ENCODE peak calls at places on chromosomes 12 and 14, in six cellular contexts. S, U, M, H, J and N are unnamed samples.

GRCh38 chr12:24045816-24046257 is 96.4 kb upstream of the SOX5 start:
- DNase-seq in S (no peak), U (no peak), M (no peak), H (no peak), J (no peak), N (peak; percentile 96)

GRCh38 chr12:64990991-64991570 is 130.0 kb downstream of the WIF1 start:
- DNase-seq in S (no peak), U (no peak), M (no peak), H (no peak), J (no peak), N (no peak)

GRCh38 chr12:52258335-52258901 is 16.0 kb upstream of the KRT86 start:
- DNase-seq in S (no peak), U (no peak), M (peak; percentile 56), H (no peak), J (no peak), N (no peak)

GRCh38 chr12:110863161-110863560 is 16.4 kb downstream of the CCDC63 start:
- DNase-seq in S (no peak), U (no peak), M (no peak), H (no peak), J (no peak), N (no peak)

GRCh38 chr14:63650336-63650952 is 8.8 kb upstream of the WDR89 start:
- DNase-seq in S (no peak), U (no peak), M (no peak), H (no peak), J (no peak), N (no peak)

GRCh38 chr12:124510301-124510970 is 57.0 kb downstream of the NCOR2 start:
- DNase-seq in S (no peak), U (no peak), M (no peak), H (peak; percentile 45), J (peak; percentile 52), N (peak; percentile 60)

GRCh38 chr12:21773263-21773741 is 1.2 kb downstream of the KCNJ8 start:
- DNase-seq in S (no peak), U (peak; percentile 70), M (peak; percentile 87), H (peak; percentile 56), J (peak; percentile 25), N (peak; percentile 5)

GRCh38 chr14:66539034-66539433 is 31.1 kb downstream of the GPHN start:
- DNase-seq in S (no peak), U (no peak), M (no peak), H (no peak), J (no peak), N (no peak)

GRCh38 chr12:12902036-12902435 is 10.7 kb downstream of the GPRC5A start:
- DNase-seq in S (peak; percentile 58), U (no peak), M (no peak), H (no peak), J (no peak), N (peak; percentile 75)

GRCh38 chr14:96051231-96051630 is 12.1 kb downstream of the C14orf132 start:
- DNase-seq in S (no peak), U (no peak), M (no peak), H (no peak), J (no peak), N (no peak)

GRCh38 chr12:56900583-56900982 is 33.6 kb downstream of the SDR9C7 start:
- DNase-seq in S (peak; percentile 64), U (no peak), M (no peak), H (peak; percentile 79), J (no peak), N (peak; percentile 97)

GRCh38 chr14:103296987-103297386 is 37.0 kb upstream of the EIF5 start:
- DNase-seq in S (no peak), U (no peak), M (no peak), H (peak; percentile 38), J (no peak), N (no peak)

GRCh38 chr12:127038152-127038551 is 1228.8 kb upstream of the TMEM132C start:
- DNase-seq in S (no peak), U (no peak), M (no peak), H (no peak), J (no peak), N (no peak)

GRCh38 chr12:21675096-21675495 is 17.5 kb upstream of the LDHB start:
- DNase-seq in S (no peak), U (no peak), M (no peak), H (no peak), J (no peak), N (no peak)

GRCh38 chr12:89343127-89343526 is 9.2 kb downstream of the DUSP6 start:
- DNase-seq in S (no peak), U (peak; percentile 68), M (no peak), H (no peak), J (no peak), N (no peak)

GRCh38 chr14:59566281-59566680 is 10.3 kb downstream of the CCDC175 start:
- DNase-seq in S (no peak), U (no peak), M (no peak), H (no peak), J (peak; percentile 30), N (no peak)

GRCh38 chr14:20278414-20278813 is 27.3 kb downstream of the TTC5 start:
- DNase-seq in S (peak; percentile 9), U (no peak), M (peak; percentile 50), H (no peak), J (no peak), N (peak; percentile 30)

DNA sequence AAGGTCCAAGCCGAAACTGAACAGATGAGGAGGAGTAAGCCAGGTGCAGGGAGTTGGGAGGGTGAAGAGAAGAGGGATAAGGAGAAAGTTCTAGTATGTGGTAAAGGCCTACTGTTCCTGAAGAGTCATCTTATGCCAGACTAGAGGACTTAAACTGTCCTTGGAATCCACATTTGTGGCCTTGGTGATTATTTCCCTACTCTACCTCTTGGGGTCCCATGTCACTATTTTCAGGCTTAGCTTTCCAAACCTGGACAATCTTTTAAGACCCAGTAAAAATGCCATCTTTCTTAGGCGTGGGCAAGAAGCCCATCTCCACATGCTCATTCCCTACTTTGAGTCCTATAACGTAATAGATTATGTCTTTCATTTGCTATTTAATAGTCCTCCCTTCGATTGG is 40.1 kb upstream of the CRY1 start:
- DNase-seq in S (no peak), U (no peak), M (no peak), H (no peak), J (no peak), N (no peak)
- TF ChIP-seq CTCF in S (no peak), U (no peak), M (no peak), H (peak; percentile 13), J (no peak), N (no peak)

GRCh38 chr12:132266802-132267201 is 62.6 kb downstream of the GALNT9 start:
- DNase-seq in S (no peak), U (no peak), M (no peak), H (no peak), J (no peak), N (no peak)
- TF ChIP-seq CTCF in S (no peak), U (no peak), M (no peak), H (no peak), J (no peak), N (no peak)

GRCh38 chr14:91155626-91156089 is 41.8 kb downstream of the DGLUCY start:
- DNase-seq in S (no peak), U (no peak), M (no peak), H (no peak), J (peak; percentile 45), N (no peak)
- TF ChIP-seq CTCF in S (no peak), U (no peak), M (peak; percentile 17), H (no peak), J (no peak), N (no peak)

DNA sequence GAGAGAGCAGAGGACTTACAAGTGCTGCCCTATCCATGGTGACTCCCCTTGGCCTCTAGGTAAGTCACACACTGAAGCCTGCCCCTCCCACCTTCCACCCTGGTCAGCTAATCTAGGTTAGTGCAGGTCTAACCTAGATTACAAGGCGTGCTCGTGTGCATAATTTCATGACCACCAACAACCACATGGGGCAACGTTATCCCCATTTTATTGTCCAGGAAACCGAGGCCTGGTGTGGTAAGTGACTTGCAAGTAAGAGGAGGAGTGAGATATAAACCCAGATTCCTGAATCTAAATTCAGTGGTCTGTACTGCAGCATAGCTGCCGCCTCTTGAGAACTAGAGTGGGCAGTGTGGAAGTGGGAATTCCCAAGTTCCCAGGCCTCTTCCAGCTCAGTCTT is 171.1 kb downstream of the DAD1 start:
- DNase-seq in S (no peak), U (no peak), M (no peak), H (no peak), J (no peak), N (no peak)
- TF ChIP-seq CTCF in S (no peak), U (no peak), M (no peak), H (no peak), J (no peak), N (no peak)

GRCh38 chr12:116339800-116340371 is 62.4 kb upstream of the MED13L start:
- DNase-seq in S (no peak), U (no peak), M (no peak), H (no peak), J (no peak), N (no peak)

GRCh38 chr12:116338064-116338872 is 60.8 kb upstream of the MED13L start:
- DNase-seq in S (no peak), U (no peak), M (no peak), H (no peak), J (no peak), N (no peak)

GRCh38 chr12:116336542-116337065 is 59.1 kb upstream of the MED13L start:
- DNase-seq in S (no peak), U (no peak), M (no peak), H (peak; percentile 70), J (no peak), N (no peak)

GRCh38 chr12:116339062-116339461 is 61.6 kb upstream of the MED13L start:
- DNase-seq in S (no peak), U (no peak), M (no peak), H (no peak), J (no peak), N (no peak)

DNA sequence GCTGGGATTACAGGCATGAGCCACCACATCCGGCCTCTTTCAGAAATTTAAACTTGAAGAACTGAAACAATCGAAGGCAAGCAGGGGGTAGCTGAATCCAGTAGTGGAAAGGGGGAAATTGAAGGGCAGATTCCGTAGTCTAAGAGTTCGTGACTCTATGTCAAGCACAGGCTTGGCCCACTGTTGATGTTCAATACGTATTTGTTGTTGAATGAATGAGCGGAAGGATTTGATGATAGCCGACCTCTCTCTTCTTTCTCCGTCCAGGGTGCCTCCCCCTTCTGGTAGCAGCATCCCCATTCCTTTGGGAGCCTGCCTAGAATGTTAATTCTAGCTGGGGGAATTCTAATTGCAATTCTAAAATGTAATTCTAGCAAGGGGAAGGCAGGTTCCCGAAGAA is 59.8 kb upstream of the MED13L start:
- DNase-seq in S (no peak), U (no peak), M (no peak), H (no peak), J (no peak), N (no peak)
- TF ChIP-seq CTCF in S (no peak), U (no peak), M (no peak), H (no peak), J (no peak), N (no peak)

GRCh38 chr12:78470354-78471195 is 394.0 kb upstream of the SYT1 start:
- DNase-seq in S (peak; percentile 15), U (no peak), M (peak; percentile 61), H (peak; percentile 64), J (peak; percentile 34), N (peak; percentile 62)
- TF ChIP-seq CTCF in S (peak; percentile 42), U (peak; percentile 36), M (peak; percentile 87), H (peak; percentile 67), J (peak; percentile 18), N (peak; percentile 54)

DNA sequence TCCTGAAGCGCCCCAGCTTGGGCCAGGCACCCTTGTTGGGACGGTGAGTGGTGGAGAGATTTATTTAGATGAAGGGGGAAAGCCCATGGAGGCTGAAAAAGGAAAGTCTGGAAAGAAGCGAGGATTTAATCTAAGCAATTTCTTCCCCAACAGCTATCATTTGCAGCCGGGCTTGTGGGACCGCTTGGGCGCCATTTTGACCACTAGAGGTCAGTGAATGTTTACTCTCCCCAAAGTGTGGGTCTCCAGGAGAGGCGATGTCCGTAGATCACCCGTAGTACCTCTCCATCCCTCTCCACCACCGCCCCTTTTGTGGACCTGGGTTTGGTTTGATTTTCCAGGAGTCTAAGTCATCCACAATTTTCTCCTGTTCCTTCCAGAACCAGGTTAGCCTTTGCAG is 91.2 kb upstream of the PARP11 start:
- DNase-seq in S (peak; percentile 8), U (no peak), M (no peak), H (peak; percentile 23), J (no peak), N (peak; percentile 19)
- TF ChIP-seq CTCF in S (no peak), U (peak; percentile 61), M (peak; percentile 43), H (no peak), J (no peak), N (peak; percentile 7)